ENCODE peak calls at places on chromosomes 6 and 20, in six cellular contexts. D is activated gamma-delta T cell treated with Interleukin-2 at 50 U/mL for 16 hours, L is NCI-H2029 treated with DMSO at 0.1 percent for 48 hours, M is T1000, I is B cell, U is fibroblast of the conjunctiva. N is an unnamed sample.
A peak's percentile ranks its signal among the peaks of the same experiment; 100 is the strongest.

GRCh38 chr20:43666376-43667328 is at the start of gene MYBL2:
- DNase-seq in M (peak; percentile 78), L (no peak), I (peak; percentile 92), U (no peak), D (peak; percentile 57), N (no peak)

GRCh38 chr6:53603381-53604121 is 58.6 kb upstream of the GCLC start:
- DNase-seq in U (peak; percentile 47), D (no peak), I (no peak), L (no peak), M (no peak), N (no peak)

GRCh38 chr20:12947691-12948090 is 61.1 kb upstream of the SPTLC3 start:
- DNase-seq in L (no peak), I (no peak), U (no peak), D (no peak), M (no peak), N (no peak)

GRCh38 chr6:106102034-106102433 is 15.9 kb downstream of the PRDM1 start:
- DNase-seq in D (no peak), L (no peak), I (no peak), M (no peak), U (no peak), N (no peak)

GRCh38 chr6:160734627-160735026 is 32.6 kb downstream of the PLG start:
- DNase-seq in I (no peak), U (no peak), L (no peak), D (no peak), M (no peak), N (no peak)

GRCh38 chr6:87583822-87584221 is 6.0 kb downstream of the RARS2 start:
- DNase-seq in U (no peak), D (no peak), L (no peak), I (no peak), M (no peak), N (no peak)

GRCh38 chr6:44253307-44254101 is 3.8 kb downstream of the SLC35B2 start:
- DNase-seq in L (peak; percentile 30), I (peak; percentile 65), M (peak; percentile 21), D (peak; percentile 60), U (no peak), N (no peak)

GRCh38 chr20:49446808-49447207 is 35.7 kb downstream of the KCNB1 start:
- DNase-seq in U (peak; percentile 32), D (no peak), I (no peak), L (no peak), M (no peak), N (peak; percentile 62)

GRCh38 chr20:51532577-51533191 is 9.8 kb downstream of the NFATC2 start:
- DNase-seq in M (no peak), I (no peak), L (no peak), U (no peak), D (peak; percentile 28), N (peak; percentile 57)

GRCh38 chr6:160791981-160792418 is 90.0 kb downstream of the PLG start:
- DNase-seq in M (no peak), I (no peak), D (no peak), U (no peak), L (no peak), N (no peak)

GRCh38 chr20:10113746-10114145 is 79.0 kb downstream of the ANKEF1 start:
- DNase-seq in D (no peak), U (no peak), M (no peak), L (no peak), I (no peak), N (no peak)

GRCh38 chr6:170037541-170038250 is 253.2 kb downstream of the DLL1 start:
- DNase-seq in I (no peak), U (no peak), L (no peak), M (no peak), D (no peak), N (peak; percentile 58)

GRCh38 chr6:79066330-79066729 is 11.7 kb downstream of the PHIP start:
- DNase-seq in D (no peak), L (no peak), U (no peak), M (no peak), I (no peak), N (no peak)

GRCh38 chr6:44002071-44002590 is 125.1 kb downstream of the MRPL14 start:
- DNase-seq in U (no peak), D (no peak), I (no peak), L (no peak), M (no peak), N (no peak)

GRCh38 chr6:150876598-150876997 is 11.1 kb downstream of the MTHFD1L start:
- DNase-seq in D (no peak), I (no peak), U (no peak), M (no peak), L (no peak), N (peak; percentile 89)

GRCh38 chr6:70686548-70687133 is 19.0 kb downstream of the SMAP1 start:
- DNase-seq in L (peak; percentile 36), M (no peak), U (no peak), I (peak; percentile 49), D (no peak), N (no peak)

GRCh38 chr6:38058022-38058421 is 238.5 kb downstream of the ZFAND3 start:
- DNase-seq in U (peak; percentile 28), L (no peak), I (no peak), M (no peak), D (peak; percentile 9), N (no peak)

GRCh38 chr6:815348-815738 is 122.4 kb upstream of the EXOC2 start:
- DNase-seq in D (no peak), I (no peak), L (no peak), M (no peak), U (no peak), N (no peak)

GRCh38 chr6:11685411-11686093 is 93.1 kb downstream of the ADTRP start:
- DNase-seq in L (no peak), I (no peak), U (no peak), M (peak; percentile 12), D (no peak), N (no peak)

GRCh38 chr6:2748183-2748582 is 2.5 kb downstream of the MYLK4 start:
- DNase-seq in U (no peak), D (no peak), M (no peak), I (no peak), L (no peak), N (no peak)

GRCh38 chr6:109373762-109374161 is 8.5 kb downstream of the CD164 start:
- DNase-seq in D (no peak), I (peak; percentile 24), L (no peak), M (no peak), U (no peak), N (no peak)

GRCh38 chr6:165986647-165987482 is 180.8 kb downstream of the TBXT start:
- DNase-seq in D (no peak), U (no peak), L (no peak), M (no peak), I (no peak), N (no peak)

GRCh38 chr20:38633577-38634093 is 32.0 kb downstream of the ARHGAP40 start:
- DNase-seq in I (peak; percentile 69), M (no peak), L (peak; percentile 63), U (no peak), D (peak; percentile 52), N (no peak)

GRCh38 chr20:15756401-15756800 is 816.8 kb downstream of the KIF16B start:
- DNase-seq in L (no peak), D (no peak), U (no peak), M (no peak), I (peak; percentile 8), N (no peak)

GRCh38 chr6:100134703-100135102 is 140.7 kb upstream of the MCHR2 start:
- DNase-seq in U (no peak), L (no peak), D (no peak), I (no peak), M (no peak), N (no peak)

GRCh38 chr6:26607434-26608230 is 10.9 kb downstream of the ABT1 start:
- DNase-seq in U (peak; percentile 35), L (peak; percentile 67), D (peak; percentile 53), I (peak; percentile 65), M (peak; percentile 14), N (no peak)

GRCh38 chr20:62320581-62321354 is 18.0 kb downstream of the ADRM1 start:
- DNase-seq in I (no peak), L (no peak), U (no peak), M (no peak), D (no peak), N (no peak)

GRCh38 chr20:49700411-49701185 is 13.1 kb downstream of the B4GALT5 start:
- DNase-seq in M (no peak), D (no peak), L (no peak), I (no peak), U (peak; percentile 68), N (no peak)

GRCh38 chr6:93164781-93165180 is 254.6 kb downstream of the EPHA7 start:
- DNase-seq in I (no peak), D (no peak), L (no peak), M (no peak), U (no peak), N (no peak)

GRCh38 chr20:50995506-50995905 is 27.4 kb downstream of the KCNG1 start:
- DNase-seq in U (no peak), D (no peak), I (no peak), L (no peak), M (no peak), N (no peak)

GRCh38 chr6:30876039-30876730 is 8.1 kb upstream of the DDR1 start:
- DNase-seq in D (no peak), M (no peak), I (no peak), U (peak; percentile 85), L (no peak), N (no peak)

GRCh38 chr6:22436134-22436533 is 133.2 kb upstream of the HDGFL1 start:
- DNase-seq in I (no peak), D (no peak), U (no peak), M (no peak), L (no peak), N (no peak)

GRCh38 chr6:84719152-84719551 is 45.2 kb downstream of the TBX18 start:
- DNase-seq in D (no peak), M (no peak), I (no peak), L (no peak), U (no peak), N (no peak)

GRCh38 chr6:446418-447366 is 55.1 kb downstream of the IRF4 start:
- DNase-seq in D (peak; percentile 58), I (no peak), U (no peak), L (no peak), M (no peak), N (no peak)

N was measured in ascending aorta.